ENCODE peak calls at places on chromosome 15, in six cellular contexts. Z is activated T-cell treated with anti-CD3 and anti-CD28 coated beads, Interleukin-2, amount 50 U/mL, for 72 hours; H is stimulated activated CD4-positive, alpha-beta T cell treated with anti-CD3 and anti-CD28 coated beads, TNF-alpha, amount 100 ng/mL, for 4 hours; Y is NCI-H460; B is endothelial cell; M is A549. P is an unnamed sample.

GRCh38 chr15:50814634-50815033 is 49.1 kb upstream of the SPPL2A start:
- DNase-seq in Y (no peak), Z (no peak), B (no peak), H (no peak), M (no peak), P (no peak)

GRCh38 chr15:31024330-31024729 is 32.9 kb upstream of the MTMR10 start:
- DNase-seq in Z (no peak), Y (peak), M (peak), H (no peak), B (peak), P (no peak)

GRCh38 chr15:64263567-64263966 is 92.4 kb downstream of the CSNK1G1 start:
- DNase-seq in H (no peak), Z (no peak), Y (no peak), B (no peak), M (no peak), P (no peak)

GRCh38 chr15:72491768-72492167 is 17.6 kb downstream of the ARIH1 start:
- DNase-seq in B (no peak), Z (no peak), Y (peak), H (no peak), M (peak), P (no peak)

GRCh38 chr15:51775967-51776816 is 24.8 kb downstream of the TMOD2 start:
- DNase-seq in M (peak), B (peak), H (no peak), Y (peak), Z (peak), P (peak)

GRCh38 chr15:100196326-100197058 is 145.3 kb downstream of the ADAMTS17 start:
- DNase-seq in B (no peak), H (no peak), M (no peak), Y (no peak), Z (no peak), P (no peak)

GRCh38 chr15:100772478-100773378 is 106.9 kb upstream of the ALDH1A3 start:
- DNase-seq in B (no peak), Z (no peak), H (no peak), Y (no peak), M (no peak), P (no peak)

GRCh38 chr15:31295660-31296059 is 31.0 kb upstream of the KLF13 start:
- DNase-seq in H (no peak), Z (no peak), Y (no peak), M (no peak), B (no peak), P (no peak)

GRCh38 chr15:89370120-89371077 is 35.8 kb upstream of the POLG start:
- DNase-seq in Y (no peak), B (no peak), Z (no peak), M (no peak), H (no peak), P (no peak)

GRCh38 chr15:95417761-95418160 is 912.7 kb upstream of the NR2F2 start:
- DNase-seq in M (no peak), B (no peak), Y (no peak), H (no peak), Z (no peak), P (no peak)

GRCh38 chr15:58932791-58933310 is 628 bp downstream of the SLTM start:
- DNase-seq in H (no peak), Z (no peak), M (no peak), B (no peak), Y (no peak), P (no peak)

GRCh38 chr15:33279613-33280205 is 31.1 kb upstream of the RYR3 start:
- DNase-seq in M (peak), B (no peak), Z (no peak), Y (no peak), H (no peak), P (no peak)

GRCh38 chr15:97126556-97127233 is 796.2 kb downstream of the NR2F2 start:
- DNase-seq in Z (no peak), H (no peak), B (no peak), M (no peak), Y (no peak), P (no peak)

GRCh38 chr15:59410448-59410896 is 27.5 kb upstream of the FAM81A start:
- DNase-seq in Z (no peak), B (no peak), H (no peak), M (peak), Y (no peak), P (no peak)

GRCh38 chr15:72358532-72359180 is 17.2 kb downstream of the HEXA start:
- DNase-seq in Z (no peak), B (no peak), H (no peak), Y (no peak), M (no peak), P (no peak)

GRCh38 chr15:39362832-39363561 is 217.9 kb upstream of the THBS1 start:
- DNase-seq in H (no peak), B (no peak), Z (no peak), M (no peak), Y (no peak), P (no peak)

GRCh38 chr15:63715818-63716217 is 117.9 kb downstream of the HERC1 start:
- DNase-seq in M (no peak), B (no peak), H (no peak), Y (no peak), Z (no peak), P (no peak)